ENCODE peak calls at places on chromosomes 3 and 15, in five cellular contexts. One of them, this sample, is unnamed.

GRCh38 chr15:23694592-23694991 is 7.5 kb upstream of the NDN start:
- DNase-seq in activated CD8-positive, alpha-beta T cell treated with anti-CD3 and anti-CD28 coated beads, Interleukin-2, amount 10 ng/mL, durations not matched to agents 7 days and 5 days: no peak
- DNase-seq in ELF-1: no peak
- DNase-seq in lower lobe of right lung: no peak
- DNase-seq in skeletal muscle cell: no peak
- DNase-seq in this sample: no peak

GRCh38 chr3:122615303-122615702 is 37.9 kb downstream of the PARP15 start:
- DNase-seq in activated CD8-positive, alpha-beta T cell treated with anti-CD3 and anti-CD28 coated beads, Interleukin-2, amount 10 ng/mL, durations not matched to agents 7 days and 5 days: no peak
- DNase-seq in lower lobe of right lung: no peak
- DNase-seq in ELF-1: no peak
- DNase-seq in skeletal muscle cell: no peak
- DNase-seq in this sample: no peak

GRCh38 chr15:70253461-70254156 is 155.9 kb upstream of the TLE3 start:
- DNase-seq in skeletal muscle cell: no peak
- DNase-seq in ELF-1: no peak
- DNase-seq in lower lobe of right lung: no peak
- DNase-seq in activated CD8-positive, alpha-beta T cell treated with anti-CD3 and anti-CD28 coated beads, Interleukin-2, amount 10 ng/mL, durations not matched to agents 7 days and 5 days: no peak
- DNase-seq in this sample: no peak

GRCh38 chr3:87793322-87793877 is 265.4 kb downstream of the CGGBP1 start:
- DNase-seq in lower lobe of right lung: no peak
- DNase-seq in ELF-1: no peak
- DNase-seq in activated CD8-positive, alpha-beta T cell treated with anti-CD3 and anti-CD28 coated beads, Interleukin-2, amount 10 ng/mL, durations not matched to agents 7 days and 5 days: no peak
- DNase-seq in skeletal muscle cell: no peak
- DNase-seq in this sample: peak

GRCh38 chr3:37711721-37712120 is 150.0 kb upstream of the CTDSPL start:
- DNase-seq in lower lobe of right lung: no peak
- DNase-seq in skeletal muscle cell: no peak
- DNase-seq in ELF-1: no peak
- DNase-seq in activated CD8-positive, alpha-beta T cell treated with anti-CD3 and anti-CD28 coated beads, Interleukin-2, amount 10 ng/mL, durations not matched to agents 7 days and 5 days: no peak
- DNase-seq in this sample: no peak

GRCh38 chr3:100104817-100105413 is 9.4 kb downstream of the FILIP1L start:
- DNase-seq in ELF-1: no peak
- DNase-seq in activated CD8-positive, alpha-beta T cell treated with anti-CD3 and anti-CD28 coated beads, Interleukin-2, amount 10 ng/mL, durations not matched to agents 7 days and 5 days: no peak
- DNase-seq in lower lobe of right lung: no peak
- DNase-seq in skeletal muscle cell: no peak
- DNase-seq in this sample: no peak

GRCh38 chr3:8442993-8443670 is 58.5 kb upstream of the LMCD1 start:
- DNase-seq in ELF-1: no peak
- DNase-seq in skeletal muscle cell: no peak
- DNase-seq in lower lobe of right lung: no peak
- DNase-seq in activated CD8-positive, alpha-beta T cell treated with anti-CD3 and anti-CD28 coated beads, Interleukin-2, amount 10 ng/mL, durations not matched to agents 7 days and 5 days: no peak
- DNase-seq in this sample: peak

GRCh38 chr3:196603683-196604082 is 35.2 kb downstream of the FBXO45 start:
- DNase-seq in skeletal muscle cell: no peak
- DNase-seq in ELF-1: no peak
- DNase-seq in activated CD8-positive, alpha-beta T cell treated with anti-CD3 and anti-CD28 coated beads, Interleukin-2, amount 10 ng/mL, durations not matched to agents 7 days and 5 days: no peak
- DNase-seq in lower lobe of right lung: no peak
- DNase-seq in this sample: peak

GRCh38 chr3:65368866-65369265 is 669.9 kb downstream of the MAGI1 start:
- DNase-seq in activated CD8-positive, alpha-beta T cell treated with anti-CD3 and anti-CD28 coated beads, Interleukin-2, amount 10 ng/mL, durations not matched to agents 7 days and 5 days: no peak
- DNase-seq in skeletal muscle cell: no peak
- DNase-seq in ELF-1: no peak
- DNase-seq in lower lobe of right lung: no peak
- DNase-seq in this sample: no peak

GRCh38 chr3:65979152-65979551 is 59.6 kb downstream of the MAGI1 start:
- DNase-seq in lower lobe of right lung: no peak
- DNase-seq in ELF-1: peak
- DNase-seq in skeletal muscle cell: peak
- DNase-seq in activated CD8-positive, alpha-beta T cell treated with anti-CD3 and anti-CD28 coated beads, Interleukin-2, amount 10 ng/mL, durations not matched to agents 7 days and 5 days: no peak
- DNase-seq in this sample: no peak

GRCh38 chr3:53709856-53710674 is 136.2 kb downstream of the CHDH start:
- DNase-seq in ELF-1: peak
- DNase-seq in activated CD8-positive, alpha-beta T cell treated with anti-CD3 and anti-CD28 coated beads, Interleukin-2, amount 10 ng/mL, durations not matched to agents 7 days and 5 days: peak
- DNase-seq in lower lobe of right lung: peak
- DNase-seq in skeletal muscle cell: peak
- DNase-seq in this sample: peak

GRCh38 chr3:11563159-11563558 is 80.6 kb downstream of the VGLL4 start:
- DNase-seq in activated CD8-positive, alpha-beta T cell treated with anti-CD3 and anti-CD28 coated beads, Interleukin-2, amount 10 ng/mL, durations not matched to agents 7 days and 5 days: no peak
- DNase-seq in lower lobe of right lung: no peak
- DNase-seq in skeletal muscle cell: no peak
- DNase-seq in ELF-1: no peak
- DNase-seq in this sample: no peak

GRCh38 chr15:59366368-59367021 is 6.2 kb downstream of the MYO1E start:
- DNase-seq in activated CD8-positive, alpha-beta T cell treated with anti-CD3 and anti-CD28 coated beads, Interleukin-2, amount 10 ng/mL, durations not matched to agents 7 days and 5 days: no peak
- DNase-seq in skeletal muscle cell: no peak
- DNase-seq in ELF-1: no peak
- DNase-seq in lower lobe of right lung: no peak
- DNase-seq in this sample: no peak

GRCh38 chr3:32998631-32999451 is 47.4 kb downstream of the CCR4 start:
- DNase-seq in ELF-1: no peak
- DNase-seq in lower lobe of right lung: no peak
- DNase-seq in activated CD8-positive, alpha-beta T cell treated with anti-CD3 and anti-CD28 coated beads, Interleukin-2, amount 10 ng/mL, durations not matched to agents 7 days and 5 days: no peak
- DNase-seq in skeletal muscle cell: no peak
- DNase-seq in this sample: no peak

GRCh38 chr3:143769663-143770062 is 78.6 kb downstream of the SLC9A9 start:
- DNase-seq in lower lobe of right lung: no peak
- DNase-seq in activated CD8-positive, alpha-beta T cell treated with anti-CD3 and anti-CD28 coated beads, Interleukin-2, amount 10 ng/mL, durations not matched to agents 7 days and 5 days: no peak
- DNase-seq in ELF-1: no peak
- DNase-seq in skeletal muscle cell: peak
- DNase-seq in this sample: peak

GRCh38 chr3:161559177-161559998 is 62.8 kb downstream of the OTOL1 start:
- DNase-seq in skeletal muscle cell: no peak
- DNase-seq in lower lobe of right lung: no peak
- DNase-seq in activated CD8-positive, alpha-beta T cell treated with anti-CD3 and anti-CD28 coated beads, Interleukin-2, amount 10 ng/mL, durations not matched to agents 7 days and 5 days: peak
- DNase-seq in ELF-1: peak
- DNase-seq in this sample: peak

GRCh38 chr15:87849181-87849580 is 407.4 kb downstream of the NTRK3 start:
- DNase-seq in ELF-1: no peak
- DNase-seq in activated CD8-positive, alpha-beta T cell treated with anti-CD3 and anti-CD28 coated beads, Interleukin-2, amount 10 ng/mL, durations not matched to agents 7 days and 5 days: no peak
- DNase-seq in skeletal muscle cell: no peak
- DNase-seq in lower lobe of right lung: no peak
- DNase-seq in this sample: no peak

GRCh38 chr3:122451371-122451770 is 35.5 kb upstream of the WDR5B start:
- DNase-seq in lower lobe of right lung: no peak
- DNase-seq in ELF-1: no peak
- DNase-seq in activated CD8-positive, alpha-beta T cell treated with anti-CD3 and anti-CD28 coated beads, Interleukin-2, amount 10 ng/mL, durations not matched to agents 7 days and 5 days: no peak
- DNase-seq in skeletal muscle cell: no peak
- DNase-seq in this sample: no peak

GRCh38 chr3:55484741-55485207 is 2.3 kb downstream of the WNT5A start:
- DNase-seq in lower lobe of right lung: no peak
- DNase-seq in ELF-1: no peak
- DNase-seq in activated CD8-positive, alpha-beta T cell treated with anti-CD3 and anti-CD28 coated beads, Interleukin-2, amount 10 ng/mL, durations not matched to agents 7 days and 5 days: no peak
- DNase-seq in skeletal muscle cell: no peak
- DNase-seq in this sample: no peak

GRCh38 chr3:105715372-105715771 is 153.4 kb downstream of the CBLB start:
- DNase-seq in activated CD8-positive, alpha-beta T cell treated with anti-CD3 and anti-CD28 coated beads, Interleukin-2, amount 10 ng/mL, durations not matched to agents 7 days and 5 days: no peak
- DNase-seq in skeletal muscle cell: peak
- DNase-seq in lower lobe of right lung: no peak
- DNase-seq in ELF-1: no peak
- DNase-seq in this sample: no peak

GRCh38 chr15:65832549-65833364 is 36.5 kb upstream of the RAB11A start:
- DNase-seq in skeletal muscle cell: peak
- DNase-seq in ELF-1: peak
- DNase-seq in activated CD8-positive, alpha-beta T cell treated with anti-CD3 and anti-CD28 coated beads, Interleukin-2, amount 10 ng/mL, durations not matched to agents 7 days and 5 days: peak
- DNase-seq in lower lobe of right lung: peak
- DNase-seq in this sample: peak

GRCh38 chr3:170531557-170532335 is 54.1 kb downstream of the SLC7A14 start:
- DNase-seq in ELF-1: no peak
- DNase-seq in lower lobe of right lung: no peak
- DNase-seq in activated CD8-positive, alpha-beta T cell treated with anti-CD3 and anti-CD28 coated beads, Interleukin-2, amount 10 ng/mL, durations not matched to agents 7 days and 5 days: no peak
- DNase-seq in skeletal muscle cell: peak
- DNase-seq in this sample: no peak

GRCh38 chr15:56837281-56837680 is 81.2 kb upstream of the TCF12 start:
- DNase-seq in lower lobe of right lung: no peak
- DNase-seq in skeletal muscle cell: no peak
- DNase-seq in ELF-1: no peak
- DNase-seq in activated CD8-positive, alpha-beta T cell treated with anti-CD3 and anti-CD28 coated beads, Interleukin-2, amount 10 ng/mL, durations not matched to agents 7 days and 5 days: no peak
- DNase-seq in this sample: no peak

GRCh38 chr15:91456251-91456718 is 356.2 kb downstream of the SV2B start:
- DNase-seq in lower lobe of right lung: no peak
- DNase-seq in ELF-1: peak
- DNase-seq in activated CD8-positive, alpha-beta T cell treated with anti-CD3 and anti-CD28 coated beads, Interleukin-2, amount 10 ng/mL, durations not matched to agents 7 days and 5 days: no peak
- DNase-seq in skeletal muscle cell: peak
- DNase-seq in this sample: no peak

GRCh38 chr3:14228611-14229470 is 50.2 kb downstream of the LSM3 start:
- DNase-seq in lower lobe of right lung: no peak
- DNase-seq in skeletal muscle cell: no peak
- DNase-seq in ELF-1: no peak
- DNase-seq in activated CD8-positive, alpha-beta T cell treated with anti-CD3 and anti-CD28 coated beads, Interleukin-2, amount 10 ng/mL, durations not matched to agents 7 days and 5 days: no peak
- DNase-seq in this sample: no peak

GRCh38 chr3:33911525-33912322 is 113.3 kb downstream of the PDCD6IP start:
- DNase-seq in lower lobe of right lung: no peak
- DNase-seq in skeletal muscle cell: peak
- DNase-seq in ELF-1: no peak
- DNase-seq in activated CD8-positive, alpha-beta T cell treated with anti-CD3 and anti-CD28 coated beads, Interleukin-2, amount 10 ng/mL, durations not matched to agents 7 days and 5 days: no peak
- DNase-seq in this sample: no peak

GRCh38 chr3:45034612-45035252 is 8.6 kb downstream of the CLEC3B start:
- DNase-seq in skeletal muscle cell: no peak
- DNase-seq in ELF-1: no peak
- DNase-seq in lower lobe of right lung: peak
- DNase-seq in activated CD8-positive, alpha-beta T cell treated with anti-CD3 and anti-CD28 coated beads, Interleukin-2, amount 10 ng/mL, durations not matched to agents 7 days and 5 days: peak
- DNase-seq in this sample: no peak

GRCh38 chr15:74202461-74203401 is at the start of gene STRA6:
- DNase-seq in ELF-1: peak
- DNase-seq in lower lobe of right lung: no peak
- DNase-seq in skeletal muscle cell: peak
- DNase-seq in activated CD8-positive, alpha-beta T cell treated with anti-CD3 and anti-CD28 coated beads, Interleukin-2, amount 10 ng/mL, durations not matched to agents 7 days and 5 days: no peak
- DNase-seq in this sample: peak

GRCh38 chr3:167883452-167883851 is 147.9 kb downstream of the SERPINI1 start:
- DNase-seq in lower lobe of right lung: no peak
- DNase-seq in ELF-1: no peak
- DNase-seq in activated CD8-positive, alpha-beta T cell treated with anti-CD3 and anti-CD28 coated beads, Interleukin-2, amount 10 ng/mL, durations not matched to agents 7 days and 5 days: no peak
- DNase-seq in skeletal muscle cell: no peak
- DNase-seq in this sample: no peak

GRCh38 chr3:175212896-175213295 is 353.8 kb downstream of the NAALADL2 start:
- DNase-seq in skeletal muscle cell: peak
- DNase-seq in activated CD8-positive, alpha-beta T cell treated with anti-CD3 and anti-CD28 coated beads, Interleukin-2, amount 10 ng/mL, durations not matched to agents 7 days and 5 days: no peak
- DNase-seq in lower lobe of right lung: no peak
- DNase-seq in ELF-1: no peak
- DNase-seq in this sample: no peak

GRCh38 chr15:50058231-50058630 is 60.8 kb downstream of the ATP8B4 start:
- DNase-seq in lower lobe of right lung: no peak
- DNase-seq in ELF-1: no peak
- DNase-seq in activated CD8-positive, alpha-beta T cell treated with anti-CD3 and anti-CD28 coated beads, Interleukin-2, amount 10 ng/mL, durations not matched to agents 7 days and 5 days: no peak
- DNase-seq in skeletal muscle cell: peak
- DNase-seq in this sample: no peak

This sample was measured in erythroblast.